ENCODE peak calls at places on chromosomes 16 and 17, in five cellular contexts. O is stomach; L is heart right ventricle; Y is CD8-positive, alpha-beta T cell; T is GM23248. W is an unnamed sample. For H3K4me1, the result is how much of the 10 kb centered on the place peaks cover.

GRCh38 chr17:49515196-49515770 is 20.2 kb downstream of the NGFR start:
- DNase-seq in Y (no peak), O (peak), T (peak), L (peak), W (peak)

GRCh38 chr17:81427446-81428120 is 32.3 kb downstream of the BAHCC1 start:
- DNase-seq in T (no peak), Y (no peak), O (peak), L (peak), W (peak)

GRCh38 chr16:79592150-79592549 is 8.4 kb downstream of the MAF start:
- DNase-seq in O (no peak), L (no peak), Y (no peak), T (no peak), W (no peak)

GRCh38 chr17:29771561-29771960 is 148.8 kb upstream of the CORO6 start:
- DNase-seq in T (no peak), O (no peak), Y (no peak), L (no peak), W (no peak)

GRCh38 chr17:13993106-13993505 is 76.2 kb upstream of the COX10 start:
- DNase-seq in O (no peak), Y (no peak), T (no peak), L (no peak), W (no peak)

GRCh38 chr17:57954421-57955182 is 610 bp downstream of the CUEDC1 start:
- DNase-seq in T (peak), L (peak), O (peak), Y (no peak), W (peak)

GRCh38 chr17:21242780-21243515 is 10.3 kb downstream of the NATD1 start:
- DNase-seq in Y (no peak), O (no peak), L (peak), T (no peak), W (no peak)

GRCh38 chr17:81173761-81174160 is 7.7 kb upstream of the AATK start:
- DNase-seq in Y (no peak), O (no peak), L (no peak), T (peak), W (no peak)

GRCh38 chr17:10205549-10206185 is 7.3 kb upstream of the GAS7 start:
- DNase-seq in L (no peak), T (no peak), Y (no peak), O (no peak), W (no peak)

GRCh38 chr17:76993636-76994035 is 125.4 kb downstream of the MGAT5B start:
- DNase-seq in T (no peak), Y (no peak), L (no peak), O (no peak), W (no peak)

GRCh38 chr17:58956997-58957724 is 149.5 kb downstream of the TRIM37 start:
- DNase-seq in Y (no peak), T (peak), O (no peak), L (no peak), W (no peak)

GRCh38 chr16:3158498-3159314 is 23.9 kb downstream of the ZNF213 start:
- DNase-seq in T (peak), L (peak), Y (peak), O (peak), W (peak)

GRCh38 chr16:74556375-74556922 is 50.5 kb downstream of the GLG1 start:
- DNase-seq in T (peak), Y (no peak), L (no peak), O (no peak), W (no peak)

GRCh38 chr16:49411121-49411970 is 37.7 kb downstream of the C16orf78 start:
- DNase-seq in T (no peak), O (no peak), L (no peak), Y (no peak), W (no peak)

GRCh38 chr17:66228887-66229782 is at the start of gene APOH:
- DNase-seq in L (no peak), Y (no peak), T (no peak), O (no peak), W (no peak)

GRCh38 chr16:67027046-67027445 is 1.9 kb upstream of the CBFB start:
- DNase-seq in L (no peak), T (no peak), Y (no peak), O (no peak), W (no peak)

GRCh38 chr16:9438991-9439390 is 347.5 kb downstream of the HAPSTR1 start:
- DNase-seq in Y (no peak), T (no peak), O (no peak), L (no peak), W (no peak)

GRCh38 chr16:75378616-75379015 is 54.7 kb downstream of the CFDP1 start:
- DNase-seq in L (no peak), Y (no peak), T (no peak), O (no peak), W (no peak)

GRCh38 chr16:51971184-51971583 is 575.8 kb downstream of the TOX3 start:
- DNase-seq in L (no peak), T (peak), Y (no peak), O (peak), W (no peak)

GRCh38 chr17:32302037-32302436 is 36.4 kb downstream of the RHBDL3 start:
- DNase-seq in O (no peak), Y (no peak), T (no peak), L (no peak), W (no peak)

GRCh38 chr16:75432828-75433731 is at the start of gene CFDP1:
- DNase-seq in O (peak), Y (peak), T (peak), L (peak), W (peak)

GRCh38 chr17:70168044-70168978 is 1.0 kb upstream of the KCNJ2 start:
- DNase-seq in L (peak), Y (no peak), O (peak), T (peak), W (peak)

GRCh38 chr17:15966183-15966878 is 21.4 kb downstream of the ADORA2B start:
- DNase-seq in L (no peak), O (peak), Y (no peak), T (no peak), W (peak)

GRCh38 chr17:2712300-2713043 is 908 bp upstream of the CLUH start:
- DNase-seq in L (no peak), Y (no peak), O (no peak), T (no peak), W (no peak)

GRCh38 chr17:45077643-45078042 is 16.5 kb downstream of the NMT1 start:
- DNase-seq in L (no peak), T (no peak), O (no peak), Y (no peak), W (no peak)

GRCh38 chr16:80259289-80259805 is 281.4 kb upstream of the DYNLRB2 start:
- DNase-seq in T (no peak), Y (no peak), L (no peak), O (no peak), W (no peak)

GRCh38 chr17:41049110-41049509 is 2.0 kb upstream of the KRTAP2-1 start:
- DNase-seq in O (no peak), T (peak), L (no peak), Y (no peak), W (no peak)

GRCh38 chr17:72534265-72534664 is 413.4 kb downstream of the SOX9 start:
- DNase-seq in T (no peak), O (no peak), Y (no peak), L (no peak), W (no peak)

DNA sequence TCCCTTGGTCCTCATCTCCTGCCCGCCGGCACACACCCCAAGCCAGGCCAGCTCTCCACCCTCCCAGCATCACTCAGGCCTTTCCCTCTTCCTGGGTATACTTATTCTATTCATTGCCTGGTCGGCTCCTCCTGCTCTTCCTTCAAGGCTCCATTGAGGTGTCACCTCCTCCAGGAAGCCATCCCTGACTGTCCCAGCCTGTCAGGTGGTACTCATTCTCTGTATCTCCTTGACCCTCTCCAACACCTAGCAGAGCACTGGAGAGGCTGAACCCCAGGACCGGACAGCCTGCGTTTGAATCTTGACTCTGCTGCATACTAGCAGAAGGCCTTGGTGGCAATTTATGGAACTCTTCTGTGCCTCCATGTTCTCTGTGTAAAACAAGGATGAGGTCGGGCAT is 428 bp upstream of the TNFRSF13B start:
- DNase-seq in T (no peak), O (no peak), L (no peak), Y (no peak), W (no peak)
- H3K4me3 ChIP-seq in T (no peak), O (no peak), L (no peak), Y (no peak), W (no peak)

GRCh38 chr16:16124974-16125373 is 98.3 kb downstream of the ABCC6 start:
- DNase-seq in O (no peak), Y (no peak), T (no peak), L (no peak), W (no peak)
- H3K27ac ChIP-seq in O (peak), Y (no peak), T (no peak), L (no peak), W (no peak)

GRCh38 chr16:63856537-63856936 is 1265.3 kb downstream of the CDH11 start:
- DNase-seq in Y (no peak), L (no peak), O (no peak), T (no peak), W (peak)
- H3K4me1 ChIP-seq in Y (under half), L (under half), O (under half), T (under half), W (under half)

DNA sequence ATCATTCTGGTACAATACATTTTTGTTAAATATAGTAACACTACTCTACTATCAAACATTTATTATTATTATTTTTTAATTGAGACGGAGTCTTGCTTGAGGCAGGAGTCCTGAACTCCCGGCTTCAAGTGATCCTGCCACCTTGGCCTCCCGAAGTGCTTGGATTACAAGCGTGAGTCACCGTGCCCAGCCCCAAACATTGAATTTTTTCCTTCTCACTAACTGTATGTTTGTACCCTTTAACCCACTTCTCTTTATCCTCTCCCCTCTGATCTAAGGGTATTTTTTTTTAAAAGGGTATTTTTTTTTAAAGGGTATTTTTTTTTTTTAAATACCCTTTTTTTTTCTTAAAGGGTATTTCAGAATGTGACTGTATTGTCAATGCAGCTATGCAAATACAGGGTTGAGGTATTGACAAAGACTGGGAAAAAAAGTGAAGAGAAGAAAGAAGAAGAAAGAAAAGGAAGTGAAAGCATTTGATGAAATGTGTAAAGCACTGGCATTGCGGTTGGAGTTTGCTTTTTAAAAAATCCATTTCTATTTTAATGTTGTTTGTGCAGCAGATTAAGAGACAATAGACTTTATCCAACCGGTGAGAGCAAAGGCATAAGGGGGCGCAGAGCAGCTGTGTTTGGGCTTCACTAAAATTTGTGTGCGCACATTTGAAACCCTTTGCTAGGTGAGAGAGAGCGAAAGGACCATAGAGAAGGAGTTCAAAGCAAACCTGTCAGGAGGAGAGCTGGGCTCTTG is 42.3 kb downstream of the SYT17 start:
- DNase-seq in T (no peak), O (peak), L (no peak), Y (no peak), W (no peak)
- H3K4me3 ChIP-seq in T (no peak), O (no peak), L (no peak), Y (no peak), W (no peak)

GRCh38 chr16:50548659-50549560 is 714 bp downstream of the NKD1 start:
- DNase-seq in O (peak), L (no peak), Y (no peak), T (peak), W (no peak)

GRCh38 chr16:50549561-50549915 is 1.3 kb downstream of the NKD1 start:
- DNase-seq in L (no peak), O (no peak), Y (no peak), T (no peak), W (no peak)

GRCh38 chr16:50547340-50547865 is 793 bp upstream of the NKD1 start:
- DNase-seq in O (peak), T (no peak), Y (peak), L (peak), W (no peak)

GRCh38 chr16:50550035-50550434 is 1.8 kb downstream of the NKD1 start:
- DNase-seq in L (no peak), T (no peak), O (no peak), Y (no peak), W (no peak)

GRCh38 chr16:50547944-50548658 is at the start of gene NKD1:
- DNase-seq in T (peak), O (peak), Y (peak), L (peak), W (peak)
- H3K27ac ChIP-seq in T (no peak), O (peak), Y (peak), L (no peak), W (no peak)

DNA sequence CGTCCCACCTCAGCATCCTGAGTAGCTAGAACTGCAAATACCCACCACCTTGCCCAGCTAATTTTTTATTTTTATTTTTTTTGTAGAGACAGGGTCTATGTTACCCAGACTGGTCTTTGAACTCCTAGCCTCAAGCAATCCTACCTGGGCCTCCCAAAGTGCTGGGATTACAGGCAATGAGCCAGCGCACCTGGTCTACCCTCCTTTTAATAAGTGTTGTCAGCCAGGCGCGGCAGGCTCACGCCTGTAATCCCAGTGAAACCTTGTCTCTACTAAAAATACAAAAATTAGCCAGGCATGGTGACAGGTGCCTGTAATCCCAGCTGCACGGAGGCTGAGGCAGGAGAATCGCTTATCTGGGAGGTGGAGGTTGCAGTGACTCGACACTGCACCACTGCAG is 19.3 kb downstream of the RFFL start:
- DNase-seq in O (no peak), Y (no peak), T (no peak), L (no peak), W (no peak)
- H3K4me1 ChIP-seq in O (half or more), Y (half or more), T (under half), L (under half), W (under half)

GRCh38 chr16:88939814-88940195 is 37.2 kb downstream of the CBFA2T3 start:
- DNase-seq in Y (no peak), O (no peak), L (peak), T (no peak), W (no peak)
- H3K4me3 ChIP-seq in Y (no peak), O (peak), L (peak), T (no peak), W (peak)

GRCh38 chr17:5434984-5435383 is 4.0 kb downstream of the C1QBP start:
- DNase-seq in Y (no peak), O (no peak), T (no peak), L (no peak), W (no peak)
- H3K27ac ChIP-seq in Y (no peak), O (no peak), T (no peak), L (no peak), W (no peak)